ENCODE peak calls at places on chromosomes 12 and 14, in four cellular contexts. E, M, L and H are unnamed samples.
A peak's percentile ranks its signal among the peaks of the same experiment; 100 is the strongest.

GRCh38 chr14:26621807-26622560 is 24.2 kb upstream of the NOVA1 start:
- DNase-seq in E (no peak), M (peak; percentile 2), L (no peak), H (peak; percentile 54)

GRCh38 chr12:1844223-1844622 is 23.9 kb downstream of the LRTM2 start:
- DNase-seq in L (peak; percentile 36), M (no peak), E (no peak), H (no peak)

GRCh38 chr12:62466596-62467411 is at the start of gene MON2:
- DNase-seq in M (peak; percentile 81), L (peak; percentile 93), E (peak; percentile 85), H (peak; percentile 72)

GRCh38 chr12:103632554-103633216 is 45.6 kb downstream of the STAB2 start:
- DNase-seq in M (peak; percentile 75), L (peak; percentile 56), E (peak; percentile 70), H (peak; percentile 51)

GRCh38 chr14:78593949-78594348 is 423.8 kb downstream of the NRXN3 start:
- DNase-seq in L (no peak), M (no peak), E (no peak), H (no peak)

GRCh38 chr12:59084758-59085383 is 164.6 kb upstream of the LRIG3 start:
- DNase-seq in M (peak; percentile 60), E (no peak), L (no peak), H (peak; percentile 92)

GRCh38 chr12:47834199-47835016 is 14.7 kb upstream of the HDAC7 start:
- DNase-seq in L (no peak), E (no peak), M (no peak), H (no peak)

GRCh38 chr14:64464695-64465094 is 604 bp upstream of the AKAP5 start:
- DNase-seq in M (no peak), E (no peak), L (no peak), H (no peak)

GRCh38 chr12:131108171-131108955 is 154.7 kb downstream of the ADGRD1 start:
- DNase-seq in M (no peak), L (peak; percentile 16), E (no peak), H (no peak)

GRCh38 chr12:28110329-28110728 is 79.9 kb upstream of the CCDC91 start:
- DNase-seq in E (no peak), M (peak; percentile 51), L (no peak), H (peak; percentile 46)

GRCh38 chr12:122994140-122994675 is 13.7 kb downstream of the ARL6IP4 start:
- DNase-seq in L (no peak), M (no peak), E (no peak), H (no peak)

GRCh38 chr14:40058916-40059897 is 627.0 kb upstream of the FBXO33 start:
- DNase-seq in M (no peak), L (no peak), E (no peak), H (no peak)

GRCh38 chr14:100504372-100505078 is 82.7 kb downstream of the BEGAIN start:
- DNase-seq in M (peak; percentile 33), L (no peak), E (peak; percentile 12), H (peak; percentile 11)

GRCh38 chr14:36091096-36091495 is 85.4 kb downstream of the PTCSC3 start:
- DNase-seq in E (peak; percentile 68), M (peak; percentile 41), L (no peak), H (peak; percentile 7)

GRCh38 chr12:104423809-104424208 is 32.9 kb upstream of the CHST11 start:
- DNase-seq in M (no peak), E (no peak), L (no peak), H (no peak)

GRCh38 chr14:23321572-23322547 is 603 bp downstream of the PABPN1 start:
- DNase-seq in M (peak; percentile 68), L (no peak), E (peak; percentile 74), H (peak; percentile 46)

GRCh38 chr14:49598182-49598478 is 610 bp upstream of the LRR1 start:
- DNase-seq in L (no peak), M (no peak), E (no peak), H (no peak)

GRCh38 chr12:41967668-41968649 is 176.7 kb downstream of the GXYLT1 start:
- DNase-seq in M (peak; percentile 11), L (no peak), E (no peak), H (no peak)

GRCh38 chr14:96362071-96362964 is 823 bp downstream of the ATG2B start:
- DNase-seq in E (peak; percentile 63), L (no peak), M (peak; percentile 66), H (peak; percentile 40)

GRCh38 chr12:2300886-2301285 is 248.1 kb downstream of the CACNA1C start:
- DNase-seq in L (no peak), E (no peak), M (no peak), H (no peak)

GRCh38 chr12:132465269-132466190 is 24.4 kb upstream of the FBRSL1 start:
- DNase-seq in E (no peak), M (peak; percentile 21), L (no peak), H (no peak)

GRCh38 chr12:53255993-53256392 is 12.1 kb upstream of the ESPL1 start:
- DNase-seq in M (no peak), L (no peak), E (no peak), H (no peak)

GRCh38 chr12:70556179-70556869 is 80.9 kb downstream of the PTPRB start:
- DNase-seq in L (no peak), E (peak; percentile 59), M (no peak), H (peak; percentile 31)

GRCh38 chr14:29717906-29718305 is 209.7 kb downstream of the PRKD1 start:
- DNase-seq in M (no peak), E (no peak), L (no peak), H (peak; percentile 26)

GRCh38 chr14:68775614-68776126 is 17.2 kb downstream of the ZFP36L1 start:
- DNase-seq in L (no peak), M (no peak), E (no peak), H (no peak)
- TF ChIP-seq CTCF in L (no peak), M (peak; percentile 1), E (no peak), H (no peak)

DNA sequence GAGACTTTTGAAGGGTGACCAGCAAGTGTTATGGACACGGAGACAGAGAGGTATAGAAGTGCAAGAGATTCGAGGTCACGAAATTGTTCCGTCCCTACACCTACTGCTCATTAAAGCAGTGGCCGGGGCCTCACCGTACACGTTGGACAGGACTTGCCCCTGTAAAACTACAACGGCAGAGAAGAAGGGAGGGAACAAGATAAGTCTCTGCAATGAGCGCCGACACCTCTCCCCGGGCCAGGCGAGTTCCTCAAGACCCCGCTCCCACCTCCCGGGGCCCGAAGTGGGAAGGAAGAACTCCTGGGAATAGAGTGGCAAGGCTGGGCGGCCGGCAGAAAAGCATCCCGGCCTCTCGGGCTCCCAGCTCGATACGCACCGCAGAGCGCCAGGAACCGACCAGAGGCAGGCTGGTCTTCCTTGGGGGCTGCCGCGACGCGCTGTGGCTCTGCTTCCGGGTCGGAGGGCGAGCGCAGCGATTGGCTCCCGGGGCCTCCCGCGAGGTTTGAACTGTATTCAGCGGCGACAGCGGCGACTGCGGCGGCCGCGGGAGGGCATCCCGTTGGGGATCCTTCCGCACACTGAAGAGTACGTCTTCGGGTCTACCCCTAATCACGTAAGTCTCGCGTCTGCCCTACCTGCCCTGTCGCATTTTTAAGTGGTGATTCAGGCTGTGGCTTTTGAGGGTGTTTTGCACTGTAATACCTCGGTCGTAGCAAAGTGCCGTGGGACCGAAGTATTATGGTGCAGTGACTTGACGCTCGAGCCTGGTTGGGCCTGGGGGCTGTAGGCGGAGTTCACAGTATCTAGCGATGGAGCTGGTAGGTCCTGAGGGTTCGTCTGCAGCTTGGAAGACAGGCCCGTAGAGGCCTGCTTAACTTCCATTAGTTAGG is at the start of the genes NUP37 and PARPBP:
- DNase-seq in M (peak; percentile 84), E (peak; percentile 93), L (peak; percentile 92), H (peak; percentile 79)
- H3K4me3 ChIP-seq in M (peak within 1 kb of the TSS; percentile 74), E (peak within 1 kb of the TSS; percentile 85), L (peak within 1 kb of the TSS; percentile 88), H (peak within 1 kb of the TSS; percentile 86)

GRCh38 chr12:11813422-11813813 is 163.9 kb downstream of the ETV6 start:
- DNase-seq in M (peak; percentile 24), E (no peak), L (no peak), H (no peak)

GRCh38 chr12:11810962-11811361 is 161.5 kb downstream of the ETV6 start:
- DNase-seq in L (no peak), E (no peak), M (no peak), H (peak; percentile 28)

GRCh38 chr12:11815397-11815796 is 165.9 kb downstream of the ETV6 start:
- DNase-seq in L (no peak), M (no peak), E (peak; percentile 50), H (no peak)

GRCh38 chr12:11814362-11814761 is 164.9 kb downstream of the ETV6 start:
- DNase-seq in L (no peak), M (peak; percentile 76), E (peak; percentile 76), H (peak; percentile 56)

GRCh38 chr12:11812558-11813421 is 163.3 kb downstream of the ETV6 start:
- DNase-seq in M (peak; percentile 59), E (peak; percentile 36), L (no peak), H (peak; percentile 21)
- TF ChIP-seq CTCF in M (peak; percentile 41), E (peak; percentile 20), L (no peak), H (peak; percentile 28)

GRCh38 chr12:20369164-20370000 is 1.0 kb downstream of the PDE3A start:
- DNase-seq in M (peak; percentile 65), L (peak; percentile 59), E (peak; percentile 14), H (peak; percentile 54)
- H3K4me3 ChIP-seq in M (peak overlapping the region; percentile 76), L (peak overlapping the region; percentile 62), E (peak overlapping the region; percentile 2), H (peak overlapping the region; percentile 72)

DNA sequence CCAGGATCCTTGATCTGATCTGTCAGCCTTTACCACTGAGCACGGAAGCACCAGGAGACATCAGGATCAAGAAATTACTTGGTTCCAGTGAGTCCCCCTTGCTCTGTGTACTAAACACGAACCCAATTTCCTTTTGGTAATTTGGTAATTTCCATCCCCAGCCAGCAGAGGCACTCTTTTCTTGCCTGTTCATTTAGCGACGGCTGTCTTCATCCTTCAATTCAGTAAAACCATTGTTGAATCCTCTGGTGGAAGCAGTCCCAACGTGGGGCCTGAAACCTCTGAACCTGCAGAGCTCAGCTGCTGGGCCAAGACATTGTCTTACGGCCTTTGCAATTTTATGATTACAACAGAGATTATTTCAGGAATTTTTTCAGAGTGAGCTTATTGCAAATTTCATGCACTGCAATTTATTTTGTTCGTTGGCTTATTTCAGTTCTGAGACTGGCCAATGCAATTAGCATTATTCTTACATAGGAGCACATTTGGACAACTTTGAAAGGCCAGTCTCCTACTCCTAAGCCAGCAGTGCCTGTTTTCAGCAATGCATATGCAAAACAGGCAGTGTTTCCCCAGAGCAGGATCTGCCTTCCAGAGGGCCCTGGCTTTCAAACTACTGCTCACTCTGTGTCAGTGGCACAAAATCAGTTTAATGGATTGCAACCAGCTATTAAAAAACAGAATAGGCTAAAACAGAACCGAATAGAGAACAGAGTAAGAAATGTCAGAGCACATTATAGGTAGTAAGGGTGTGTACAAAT is 372.9 kb upstream of the TMEM132C start:
- DNase-seq in M (peak; percentile 1), E (no peak), L (no peak), H (peak; percentile 33)
- TF ChIP-seq CTCF in M (peak; percentile 36), E (no peak), L (peak; percentile 20), H (peak; percentile 40)

GRCh38 chr12:119684730-119685129 is 16.8 kb downstream of the PRKAB1 start:
- DNase-seq in E (no peak), L (no peak), M (peak; percentile 16), H (peak; percentile 69)
- H3K4me3 ChIP-seq in E (no peak overlapping the region), L (no peak overlapping the region), M (no peak overlapping the region), H (no peak overlapping the region)